ENCODE peak calls at places on chromosomes 5 and 9, in five cellular contexts. One of them, this sample, is unnamed.

GRCh38 chr9:76658510-76659231 is 105.6 kb upstream of the PCA3 start:
- DNase-seq in aorta: no peak
- DNase-seq in CD8-positive, alpha-beta T cell: no peak
- DNase-seq in stomach: no peak
- DNase-seq in mucosa of descending colon: no peak
- DNase-seq in this sample: peak; percentile 49

GRCh38 chr5:177303121-177303924 is at the start of the genes PRELID1 and RAB24:
- DNase-seq in aorta: peak; percentile 93
- DNase-seq in CD8-positive, alpha-beta T cell: peak; percentile 92
- DNase-seq in stomach: peak; percentile 92
- DNase-seq in mucosa of descending colon: peak; percentile 95
- DNase-seq in this sample: no peak

GRCh38 chr5:176612855-176613254 is 2.9 kb upstream of the GPRIN1 start:
- DNase-seq in aorta: no peak
- DNase-seq in CD8-positive, alpha-beta T cell: no peak
- DNase-seq in stomach: no peak
- DNase-seq in mucosa of descending colon: no peak
- DNase-seq in this sample: no peak

GRCh38 chr9:113675475-113675941 is 200.6 kb upstream of the ZNF618 start:
- DNase-seq in aorta: peak; percentile 86
- DNase-seq in CD8-positive, alpha-beta T cell: no peak
- DNase-seq in stomach: peak; percentile 28
- DNase-seq in mucosa of descending colon: peak; percentile 79
- DNase-seq in this sample: no peak

GRCh38 chr9:21030389-21031035 is 928 bp downstream of the HACD4 start:
- DNase-seq in aorta: no peak
- DNase-seq in CD8-positive, alpha-beta T cell: no peak
- DNase-seq in stomach: no peak
- DNase-seq in mucosa of descending colon: no peak
- DNase-seq in this sample: peak; percentile 43

GRCh38 chr5:32059779-32060178 is 114.3 kb downstream of the GOLPH3 start:
- DNase-seq in aorta: no peak
- DNase-seq in CD8-positive, alpha-beta T cell: no peak
- DNase-seq in stomach: no peak
- DNase-seq in mucosa of descending colon: no peak
- DNase-seq in this sample: no peak

GRCh38 chr9:127021664-127022337 is 100.6 kb downstream of the ANGPTL2 start:
- DNase-seq in aorta: peak; percentile 92
- DNase-seq in CD8-positive, alpha-beta T cell: no peak
- DNase-seq in stomach: peak; percentile 47
- DNase-seq in mucosa of descending colon: peak; percentile 79
- DNase-seq in this sample: no peak

GRCh38 chr5:548256-548655 is 24.0 kb upstream of the SLC9A3 start:
- DNase-seq in aorta: peak; percentile 60
- DNase-seq in CD8-positive, alpha-beta T cell: no peak
- DNase-seq in stomach: no peak
- DNase-seq in mucosa of descending colon: peak; percentile 52
- DNase-seq in this sample: no peak

GRCh38 chr5:160209917-160210316 is 19.4 kb upstream of the FABP6 start:
- DNase-seq in aorta: no peak
- DNase-seq in CD8-positive, alpha-beta T cell: no peak
- DNase-seq in stomach: no peak
- DNase-seq in mucosa of descending colon: no peak
- DNase-seq in this sample: no peak

GRCh38 chr9:100296407-100296806 is 56.3 kb downstream of the TEX10 start:
- DNase-seq in aorta: no peak
- DNase-seq in CD8-positive, alpha-beta T cell: no peak
- DNase-seq in stomach: no peak
- DNase-seq in mucosa of descending colon: no peak
- DNase-seq in this sample: no peak

GRCh38 chr5:127876384-127876783 is 173.2 kb downstream of the CCDC192 start:
- DNase-seq in aorta: no peak
- DNase-seq in CD8-positive, alpha-beta T cell: no peak
- DNase-seq in stomach: no peak
- DNase-seq in mucosa of descending colon: no peak
- DNase-seq in this sample: no peak

GRCh38 chr5:123520677-123521247 is 8.8 kb downstream of the CSNK1G3 start:
- DNase-seq in aorta: no peak
- DNase-seq in CD8-positive, alpha-beta T cell: no peak
- DNase-seq in stomach: no peak
- DNase-seq in mucosa of descending colon: no peak
- DNase-seq in this sample: no peak

GRCh38 chr9:119289740-119290139 is 79.5 kb downstream of the BRINP1 start:
- DNase-seq in aorta: no peak
- DNase-seq in CD8-positive, alpha-beta T cell: no peak
- DNase-seq in stomach: peak; percentile 33
- DNase-seq in mucosa of descending colon: no peak
- DNase-seq in this sample: peak; percentile 34

GRCh38 chr5:161064297-161064696 is 212.3 kb upstream of the ATP10B start:
- DNase-seq in aorta: no peak
- DNase-seq in CD8-positive, alpha-beta T cell: no peak
- DNase-seq in stomach: no peak
- DNase-seq in mucosa of descending colon: no peak
- DNase-seq in this sample: no peak

GRCh38 chr5:169258372-169259000 is 42.5 kb downstream of the SLIT3 start:
- DNase-seq in aorta: no peak
- DNase-seq in CD8-positive, alpha-beta T cell: no peak
- DNase-seq in stomach: no peak
- DNase-seq in mucosa of descending colon: no peak
- DNase-seq in this sample: no peak

GRCh38 chr5:145589063-145589462 is 246.1 kb downstream of the PRELID2 start:
- DNase-seq in aorta: no peak
- DNase-seq in CD8-positive, alpha-beta T cell: no peak
- DNase-seq in stomach: no peak
- DNase-seq in mucosa of descending colon: no peak
- DNase-seq in this sample: no peak

GRCh38 chr5:151218177-151218576 is 5.7 kb downstream of the CCDC69 start:
- DNase-seq in aorta: no peak
- DNase-seq in CD8-positive, alpha-beta T cell: no peak
- DNase-seq in stomach: no peak
- DNase-seq in mucosa of descending colon: no peak
- DNase-seq in this sample: no peak

GRCh38 chr5:159166416-159166815 is 42.9 kb downstream of the RNF145 start:
- DNase-seq in aorta: no peak
- DNase-seq in CD8-positive, alpha-beta T cell: no peak
- DNase-seq in stomach: no peak
- DNase-seq in mucosa of descending colon: no peak
- DNase-seq in this sample: no peak

GRCh38 chr9:12416736-12417135 is 276.4 kb upstream of the TYRP1 start:
- DNase-seq in aorta: no peak
- DNase-seq in CD8-positive, alpha-beta T cell: no peak
- DNase-seq in stomach: no peak
- DNase-seq in mucosa of descending colon: no peak
- DNase-seq in this sample: no peak

GRCh38 chr9:129726322-129727160 is 26.3 kb downstream of the PTGES start:
- DNase-seq in aorta: peak; percentile 86
- DNase-seq in CD8-positive, alpha-beta T cell: peak; percentile 64
- DNase-seq in stomach: peak; percentile 67
- DNase-seq in mucosa of descending colon: peak; percentile 76
- DNase-seq in this sample: no peak

GRCh38 chr5:74865799-74866652 is at the start of gene FAM169A:
- DNase-seq in aorta: no peak
- DNase-seq in CD8-positive, alpha-beta T cell: peak; percentile 78
- DNase-seq in stomach: peak; percentile 58
- DNase-seq in mucosa of descending colon: peak; percentile 53
- DNase-seq in this sample: no peak

GRCh38 chr9:131484560-131485185 is 18.0 kb upstream of the POMT1 start:
- DNase-seq in aorta: no peak
- DNase-seq in CD8-positive, alpha-beta T cell: no peak
- DNase-seq in stomach: no peak
- DNase-seq in mucosa of descending colon: no peak
- DNase-seq in this sample: no peak

GRCh38 chr5:65102826-65103673 is 334.3 kb downstream of the CWC27 start:
- DNase-seq in aorta: peak; percentile 57
- DNase-seq in CD8-positive, alpha-beta T cell: peak; percentile 80
- DNase-seq in stomach: peak; percentile 56
- DNase-seq in mucosa of descending colon: peak; percentile 67
- DNase-seq in this sample: peak; percentile 13

GRCh38 chr9:121946465-121946864 is 146.6 kb downstream of the TTLL11 start:
- DNase-seq in aorta: no peak
- DNase-seq in CD8-positive, alpha-beta T cell: no peak
- DNase-seq in stomach: no peak
- DNase-seq in mucosa of descending colon: no peak
- DNase-seq in this sample: no peak

GRCh38 chr9:121945849-121946248 is 147.3 kb downstream of the TTLL11 start:
- DNase-seq in aorta: no peak
- DNase-seq in CD8-positive, alpha-beta T cell: no peak
- DNase-seq in stomach: no peak
- DNase-seq in mucosa of descending colon: no peak
- DNase-seq in this sample: no peak

GRCh38 chr9:121944741-121945191 is 148.3 kb downstream of the TTLL11 start:
- DNase-seq in aorta: no peak
- DNase-seq in CD8-positive, alpha-beta T cell: no peak
- DNase-seq in stomach: no peak
- DNase-seq in mucosa of descending colon: no peak
- DNase-seq in this sample: no peak

GRCh38 chr9:121943463-121943862 is 149.6 kb downstream of the TTLL11 start:
- DNase-seq in aorta: no peak
- DNase-seq in CD8-positive, alpha-beta T cell: no peak
- DNase-seq in stomach: no peak
- DNase-seq in mucosa of descending colon: no peak
- DNase-seq in this sample: no peak

DNA sequence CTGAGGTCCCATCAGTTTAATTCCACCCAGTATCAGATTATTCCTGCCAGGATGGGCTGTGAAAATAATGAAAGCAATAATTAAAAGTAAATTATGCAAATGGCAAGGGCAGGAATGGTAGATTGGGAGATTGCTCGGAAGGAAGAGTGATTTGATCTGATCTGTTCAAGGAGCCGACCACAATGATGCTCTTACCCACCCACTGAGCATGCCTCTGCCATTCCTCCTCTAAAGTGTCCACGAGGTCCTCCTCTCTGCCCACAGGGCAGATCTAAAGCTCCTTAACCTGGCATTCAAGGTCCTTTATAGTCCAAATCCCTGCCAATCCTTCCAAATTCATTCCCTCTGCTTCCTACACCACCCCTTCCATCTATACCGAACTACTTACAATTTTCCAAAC is 147.8 kb downstream of the TTLL11 start:
- DNase-seq in aorta: no peak
- DNase-seq in CD8-positive, alpha-beta T cell: no peak
- DNase-seq in stomach: no peak
- DNase-seq in mucosa of descending colon: no peak
- DNase-seq in this sample: no peak
- H3K4me3 ChIP-seq in aorta: no peak overlapping the region
- H3K4me3 ChIP-seq in CD8-positive, alpha-beta T cell: no peak overlapping the region
- H3K4me3 ChIP-seq in stomach: no peak overlapping the region
- H3K4me3 ChIP-seq in mucosa of descending colon: no peak overlapping the region
- H3K4me3 ChIP-seq in this sample: no peak overlapping the region

GRCh38 chr9:133129001-133129799 is 8.2 kb upstream of the RALGDS start:
- DNase-seq in aorta: no peak
- DNase-seq in CD8-positive, alpha-beta T cell: no peak
- DNase-seq in stomach: no peak
- DNase-seq in mucosa of descending colon: no peak
- DNase-seq in this sample: no peak
- H3K4me3 ChIP-seq in aorta: no peak overlapping the region
- H3K4me3 ChIP-seq in CD8-positive, alpha-beta T cell: no peak overlapping the region
- H3K4me3 ChIP-seq in stomach: no peak overlapping the region
- H3K4me3 ChIP-seq in mucosa of descending colon: no peak overlapping the region
- H3K4me3 ChIP-seq in this sample: no peak overlapping the region

GRCh38 chr5:111735829-111736228 is 21.2 kb downstream of the NREP start:
- DNase-seq in aorta: no peak
- DNase-seq in CD8-positive, alpha-beta T cell: no peak
- DNase-seq in stomach: no peak
- DNase-seq in mucosa of descending colon: no peak
- DNase-seq in this sample: no peak
- H3K4me3 ChIP-seq in aorta: no peak overlapping the region
- H3K4me3 ChIP-seq in CD8-positive, alpha-beta T cell: no peak overlapping the region
- H3K4me3 ChIP-seq in stomach: no peak overlapping the region
- H3K4me3 ChIP-seq in mucosa of descending colon: no peak overlapping the region
- H3K4me3 ChIP-seq in this sample: no peak overlapping the region

DNA sequence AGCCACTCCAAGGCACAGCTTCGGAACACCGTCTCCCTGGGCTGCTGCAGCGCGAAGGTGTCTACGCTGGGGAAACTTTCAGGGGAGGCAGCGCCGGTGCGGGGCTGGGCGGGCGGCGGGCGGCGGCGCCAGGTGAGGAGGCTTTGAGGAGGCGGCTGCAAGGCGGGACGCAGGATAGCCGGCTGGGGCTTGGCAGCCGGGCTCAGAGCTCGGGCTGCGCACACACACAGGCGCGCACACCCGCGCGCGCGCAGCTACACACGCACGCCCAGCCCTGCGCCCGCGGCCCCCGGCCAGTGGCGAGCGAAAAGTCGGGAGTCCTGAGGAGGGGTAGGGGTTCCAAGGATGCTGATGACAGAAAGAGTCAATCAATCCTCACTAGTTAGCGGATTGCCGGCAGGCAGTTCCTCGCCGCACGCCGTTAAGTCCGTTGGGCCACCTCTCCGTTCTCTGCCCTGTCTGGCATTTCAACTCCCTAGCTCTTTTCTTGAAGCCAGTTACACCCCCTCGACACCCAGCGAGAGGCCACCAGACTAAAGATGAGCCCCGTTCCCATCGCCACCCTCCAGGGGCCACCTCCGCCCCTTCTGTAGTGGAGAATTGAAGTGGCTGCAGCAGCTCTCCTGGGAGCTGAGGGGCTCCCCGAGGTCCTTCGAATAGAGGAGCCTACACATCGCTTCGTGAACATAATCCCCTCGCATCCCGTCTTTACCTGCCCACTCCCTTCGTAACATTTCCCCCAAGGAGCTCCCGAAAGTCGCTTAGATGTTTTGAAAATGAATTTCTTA is 1640.3 kb upstream of the C9orf72 start:
- DNase-seq in aorta: no peak
- DNase-seq in CD8-positive, alpha-beta T cell: no peak
- DNase-seq in stomach: peak; percentile 34
- DNase-seq in mucosa of descending colon: no peak
- DNase-seq in this sample: no peak
- H3K4me3 ChIP-seq in aorta: peak within 1 kb of the TSS; percentile 14
- H3K4me3 ChIP-seq in CD8-positive, alpha-beta T cell: no peak within 1 kb of the TSS
- H3K4me3 ChIP-seq in stomach: peak within 1 kb of the TSS; percentile 55
- H3K4me3 ChIP-seq in mucosa of descending colon: no peak within 1 kb of the TSS
- H3K4me3 ChIP-seq in this sample: no peak within 1 kb of the TSS